ENCODE peak calls at places on chromosome 15, in eight cellular contexts. H, Z, U, S, C, K, Y and W are unnamed samples.

GRCh38 chr15:66894363-66894762 is 171.0 kb upstream of the SMAD3 start:
- DNase-seq in H (peak), Z (no peak), U (no peak), S (no peak), C (no peak), K (no peak), Y (no peak), W (no peak)

GRCh38 chr15:70892002-70892911 is at the start of the genes LRRC49 and THAP10:
- DNase-seq in H (peak), Z (peak), U (peak), S (peak), C (peak), K (peak), Y (peak), W (peak)

GRCh38 chr15:68511073-68511991 is 67.5 kb upstream of the CORO2B start:
- DNase-seq in H (no peak), Z (no peak), U (peak), S (no peak), C (no peak), K (no peak), Y (peak), W (peak)

GRCh38 chr15:92011611-92012367 is 158.3 kb downstream of the SLCO3A1 start:
- DNase-seq in H (no peak), Z (no peak), U (no peak), S (no peak), C (peak), K (no peak), Y (no peak), W (peak)

GRCh38 chr15:99385865-99386264 is 134.6 kb downstream of the LRRC28 start:
- DNase-seq in H (no peak), Z (no peak), U (peak), S (no peak), C (no peak), K (no peak), Y (peak), W (peak)

GRCh38 chr15:38490231-38490630 is 36.3 kb downstream of the FAM98B start:
- DNase-seq in H (no peak), Z (no peak), U (peak), S (no peak), C (no peak), K (peak), Y (no peak), W (no peak)

GRCh38 chr15:49982586-49982985 is 136.4 kb downstream of the ATP8B4 start:
- DNase-seq in H (no peak), Z (no peak), U (peak), S (no peak), C (no peak), K (no peak), Y (no peak), W (no peak)

GRCh38 chr15:65323071-65323511 is 18.6 kb downstream of the RNU5B-1 start:
- DNase-seq in H (peak), Z (no peak), U (peak), S (peak), C (no peak), K (no peak), Y (peak), W (peak)

GRCh38 chr15:51732661-51733060 is 4.8 kb downstream of the LYSMD2 start:
- DNase-seq in H (no peak), Z (no peak), U (no peak), S (no peak), C (no peak), K (no peak), Y (no peak), W (no peak)

GRCh38 chr15:93973287-93973686 is 258.1 kb upstream of the MCTP2 start:
- DNase-seq in H (peak), Z (no peak), U (no peak), S (no peak), C (no peak), K (no peak), Y (peak), W (no peak)

GRCh38 chr15:81302605-81303204 is 21.2 kb downstream of the STARD5 start:
- DNase-seq in H (no peak), Z (no peak), U (no peak), S (no peak), C (no peak), K (no peak), Y (no peak), W (no peak)

GRCh38 chr15:84911879-84912660 is 27.6 kb downstream of the SLC28A1 start:
- DNase-seq in H (peak), Z (peak), U (peak), S (peak), C (no peak), K (peak), Y (peak), W (peak)

GRCh38 chr15:84714372-84714771 is 1.6 kb downstream of the SEC11A start:
- DNase-seq in H (no peak), Z (no peak), U (no peak), S (no peak), C (no peak), K (no peak), Y (no peak), W (no peak)

DNA sequence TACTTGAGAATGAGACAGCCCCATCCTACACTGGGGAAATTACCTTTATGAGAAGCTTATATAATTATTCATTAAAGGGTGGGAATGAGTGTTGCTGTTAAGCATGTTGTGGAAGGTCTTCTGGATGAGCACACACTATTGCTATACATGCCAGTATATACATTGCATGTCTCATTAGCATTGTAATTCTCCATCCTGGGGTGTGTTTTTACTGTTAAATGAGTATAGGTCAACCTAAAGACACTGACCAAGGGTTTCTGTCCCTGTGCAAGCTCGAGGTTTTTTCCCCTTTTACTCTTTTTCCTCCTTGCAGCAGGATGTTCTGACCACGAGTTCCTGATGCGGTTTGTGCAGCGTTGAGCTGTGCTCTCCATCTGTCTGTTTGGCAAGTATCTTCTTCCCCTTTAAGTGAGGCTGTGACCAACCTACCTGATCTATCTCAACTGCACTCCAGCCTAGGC is 7.2 kb upstream of the IVD start:
- DNase-seq in H (no peak), Z (no peak), U (no peak), S (peak), C (no peak), K (no peak), Y (no peak), W (no peak)
- H3K27ac ChIP-seq in H (no peak), Z (no peak), U (no peak), S (no peak), C (no peak), K (no peak), Y (no peak), W (no peak)

GRCh38 chr15:74955796-74956647 is 550 bp downstream of the RPP25 start:
- DNase-seq in H (peak), Z (peak), U (no peak), S (peak), C (peak), K (no peak), Y (peak), W (peak)
- H3K27ac ChIP-seq in H (peak), Z (no peak), U (no peak), S (peak), C (no peak), K (no peak), Y (peak), W (no peak)

GRCh38 chr15:57019496-57020160 is 101.2 kb downstream of the TCF12 start:
- DNase-seq in H (no peak), Z (peak), U (peak), S (no peak), C (no peak), K (no peak), Y (peak), W (peak)

GRCh38 chr15:57015897-57016296 is 97.5 kb downstream of the TCF12 start:
- DNase-seq in H (no peak), Z (peak), U (no peak), S (no peak), C (no peak), K (no peak), Y (no peak), W (no peak)

GRCh38 chr15:57017024-57017423 is 98.6 kb downstream of the TCF12 start:
- DNase-seq in H (no peak), Z (no peak), U (no peak), S (peak), C (peak), K (peak), Y (no peak), W (peak)

GRCh38 chr15:57015360-57015759 is 96.9 kb downstream of the TCF12 start:
- DNase-seq in H (no peak), Z (no peak), U (no peak), S (no peak), C (no peak), K (no peak), Y (no peak), W (no peak)

GRCh38 chr15:57018151-57018550 is 99.7 kb downstream of the TCF12 start:
- DNase-seq in H (no peak), Z (no peak), U (no peak), S (no peak), C (no peak), K (no peak), Y (no peak), W (no peak)
- H3K27ac ChIP-seq in H (no peak), Z (no peak), U (no peak), S (peak), C (peak), K (no peak), Y (no peak), W (no peak)

DNA sequence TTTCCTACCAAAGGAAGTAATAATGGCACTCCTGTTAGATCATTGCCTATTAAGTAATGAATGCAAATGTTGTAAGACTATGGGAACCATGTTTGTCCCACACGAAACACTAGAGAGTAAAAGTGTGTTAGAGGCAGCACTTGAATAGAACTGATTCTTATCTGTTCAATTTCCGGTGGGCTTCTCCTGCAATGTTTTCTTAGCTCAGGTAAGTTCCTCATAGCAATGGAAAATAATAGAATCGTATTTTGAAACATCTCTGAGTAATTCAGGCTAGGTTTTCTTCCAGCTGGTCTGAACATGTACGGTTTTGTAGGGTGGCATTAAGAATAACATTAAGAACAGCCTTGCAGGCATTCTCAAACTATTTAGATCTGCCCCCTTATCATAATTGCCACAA is 145.2 kb upstream of the LIPC start:
- DNase-seq in H (no peak), Z (no peak), U (no peak), S (no peak), C (no peak), K (no peak), Y (no peak), W (no peak)
- H3K27ac ChIP-seq in H (no peak), Z (no peak), U (no peak), S (no peak), C (no peak), K (no peak), Y (no peak), W (no peak)